ENCODE peak calls at places on chromosome 5, in four cellular contexts. One of them, this sample, is unnamed.

GRCh38 chr5:54534306-54534705 is 16.7 kb downstream of the SNX18 start:
- DNase-seq in epithelial cell of esophagus: no peak
- DNase-seq in OCI-LY7: no peak
- DNase-seq in upper lobe of right lung: no peak
- DNase-seq in this sample: no peak

GRCh38 chr5:57304931-57305330 is 131.1 kb downstream of the GPBP1 start:
- DNase-seq in epithelial cell of esophagus: no peak
- DNase-seq in OCI-LY7: no peak
- DNase-seq in upper lobe of right lung: no peak
- DNase-seq in this sample: no peak

GRCh38 chr5:55030676-55031445 is 6.8 kb downstream of the GZMK start:
- DNase-seq in epithelial cell of esophagus: no peak
- DNase-seq in OCI-LY7: no peak
- DNase-seq in upper lobe of right lung: no peak
- DNase-seq in this sample: no peak

GRCh38 chr5:163838738-163839137 is 333.3 kb downstream of the MAT2B start:
- DNase-seq in epithelial cell of esophagus: no peak
- DNase-seq in OCI-LY7: no peak
- DNase-seq in upper lobe of right lung: no peak
- DNase-seq in this sample: no peak

GRCh38 chr5:112614285-112614684 is 123.4 kb upstream of the APC start:
- DNase-seq in epithelial cell of esophagus: peak
- DNase-seq in OCI-LY7: no peak
- DNase-seq in upper lobe of right lung: no peak
- DNase-seq in this sample: no peak

GRCh38 chr5:124402144-124402581 is 344.3 kb downstream of the ZNF608 start:
- DNase-seq in epithelial cell of esophagus: peak
- DNase-seq in OCI-LY7: no peak
- DNase-seq in upper lobe of right lung: peak
- DNase-seq in this sample: peak

GRCh38 chr5:64635056-64635686 is 55.1 kb upstream of the SHISAL2B start:
- DNase-seq in epithelial cell of esophagus: peak
- DNase-seq in OCI-LY7: peak
- DNase-seq in upper lobe of right lung: no peak
- DNase-seq in this sample: no peak

GRCh38 chr5:151174612-151175101 is 17.1 kb upstream of the ANXA6 start:
- DNase-seq in epithelial cell of esophagus: no peak
- DNase-seq in OCI-LY7: no peak
- DNase-seq in upper lobe of right lung: no peak
- DNase-seq in this sample: no peak

GRCh38 chr5:90590-91547 is 1.1 kb upstream of the PLEKHG4B start:
- DNase-seq in epithelial cell of esophagus: no peak
- DNase-seq in OCI-LY7: no peak
- DNase-seq in upper lobe of right lung: no peak
- DNase-seq in this sample: no peak

GRCh38 chr5:74408150-74409043 is 232.1 kb downstream of the ENC1 start:
- DNase-seq in epithelial cell of esophagus: peak
- DNase-seq in OCI-LY7: no peak
- DNase-seq in upper lobe of right lung: no peak
- DNase-seq in this sample: no peak

GRCh38 chr5:180352116-180352975 is 790 bp downstream of the GFPT2 start:
- DNase-seq in epithelial cell of esophagus: no peak
- DNase-seq in OCI-LY7: no peak
- DNase-seq in upper lobe of right lung: no peak
- DNase-seq in this sample: no peak

GRCh38 chr5:54234304-54234938 is 76.0 kb downstream of the ARL15 start:
- DNase-seq in epithelial cell of esophagus: peak
- DNase-seq in OCI-LY7: peak
- DNase-seq in upper lobe of right lung: no peak
- DNase-seq in this sample: no peak

GRCh38 chr5:140966293-140967225 is at the start of gene PCDHAC2:
- DNase-seq in epithelial cell of esophagus: peak
- DNase-seq in OCI-LY7: no peak
- DNase-seq in upper lobe of right lung: peak
- DNase-seq in this sample: no peak

GRCh38 chr5:119049824-119050449 is 20.9 kb upstream of the DMXL1 start:
- DNase-seq in epithelial cell of esophagus: peak
- DNase-seq in OCI-LY7: no peak
- DNase-seq in upper lobe of right lung: no peak
- DNase-seq in this sample: no peak

GRCh38 chr5:7848296-7848695 is 2.6 kb downstream of the CFAP90 start:
- DNase-seq in epithelial cell of esophagus: no peak
- DNase-seq in OCI-LY7: no peak
- DNase-seq in upper lobe of right lung: no peak
- DNase-seq in this sample: no peak

GRCh38 chr5:98518754-98519153 is 254.7 kb upstream of the RGMB start:
- DNase-seq in epithelial cell of esophagus: no peak
- DNase-seq in OCI-LY7: no peak
- DNase-seq in upper lobe of right lung: no peak
- DNase-seq in this sample: no peak

GRCh38 chr5:146816775-146817387 is 61.7 kb downstream of the PPP2R2B start:
- DNase-seq in epithelial cell of esophagus: no peak
- DNase-seq in OCI-LY7: no peak
- DNase-seq in upper lobe of right lung: no peak
- DNase-seq in this sample: no peak

GRCh38 chr5:171813270-171813669 is 27.7 kb downstream of the SMIM23 start:
- DNase-seq in epithelial cell of esophagus: no peak
- DNase-seq in OCI-LY7: no peak
- DNase-seq in upper lobe of right lung: no peak
- DNase-seq in this sample: no peak

GRCh38 chr5:143952809-143953208 is 140.8 kb downstream of the HMHB1 start:
- DNase-seq in epithelial cell of esophagus: no peak
- DNase-seq in OCI-LY7: no peak
- DNase-seq in upper lobe of right lung: no peak
- DNase-seq in this sample: no peak

GRCh38 chr5:150605546-150605945 is 34.9 kb upstream of the SYNPO start:
- DNase-seq in epithelial cell of esophagus: no peak
- DNase-seq in OCI-LY7: no peak
- DNase-seq in upper lobe of right lung: no peak
- DNase-seq in this sample: no peak

GRCh38 chr5:37715957-37716356 is 123.9 kb downstream of the GDNF start:
- DNase-seq in epithelial cell of esophagus: no peak
- DNase-seq in OCI-LY7: no peak
- DNase-seq in upper lobe of right lung: no peak
- DNase-seq in this sample: no peak

GRCh38 chr5:180739271-180739670 is 587 bp downstream of the OR2Y1 start:
- DNase-seq in epithelial cell of esophagus: peak
- DNase-seq in OCI-LY7: no peak
- DNase-seq in upper lobe of right lung: no peak
- DNase-seq in this sample: no peak

GRCh38 chr5:178356459-178356872 is 123.9 kb upstream of the PHYKPL start:
- DNase-seq in epithelial cell of esophagus: no peak
- DNase-seq in OCI-LY7: no peak
- DNase-seq in upper lobe of right lung: no peak
- DNase-seq in this sample: no peak

GRCh38 chr5:17224858-17225436 is 7.5 kb downstream of the BASP1 start:
- DNase-seq in epithelial cell of esophagus: peak
- DNase-seq in OCI-LY7: peak
- DNase-seq in upper lobe of right lung: no peak
- DNase-seq in this sample: no peak

GRCh38 chr5:72812483-72812882 is 4.0 kb upstream of the TNPO1 start:
- DNase-seq in epithelial cell of esophagus: no peak
- DNase-seq in OCI-LY7: peak
- DNase-seq in upper lobe of right lung: no peak
- DNase-seq in this sample: no peak

GRCh38 chr5:65108786-65109743 is 340.3 kb downstream of the CWC27 start:
- DNase-seq in epithelial cell of esophagus: peak
- DNase-seq in OCI-LY7: no peak
- DNase-seq in upper lobe of right lung: no peak
- DNase-seq in this sample: no peak

GRCh38 chr5:43232943-43233833 is 41.2 kb downstream of the NIM1K start:
- DNase-seq in epithelial cell of esophagus: no peak
- DNase-seq in OCI-LY7: no peak
- DNase-seq in upper lobe of right lung: peak
- DNase-seq in this sample: no peak

GRCh38 chr5:38640012-38640395 is 83.6 kb upstream of the LIFR start:
- DNase-seq in epithelial cell of esophagus: peak
- DNase-seq in OCI-LY7: no peak
- DNase-seq in upper lobe of right lung: no peak
- DNase-seq in this sample: no peak

GRCh38 chr5:43037929-43038510 is 2.1 kb downstream of the ANXA2R start:
- DNase-seq in epithelial cell of esophagus: peak
- DNase-seq in OCI-LY7: peak
- DNase-seq in upper lobe of right lung: no peak
- DNase-seq in this sample: peak

GRCh38 chr5:115556276-115556675 is 11.7 kb upstream of the FEM1C start:
- DNase-seq in epithelial cell of esophagus: no peak
- DNase-seq in OCI-LY7: no peak
- DNase-seq in upper lobe of right lung: no peak
- DNase-seq in this sample: no peak

GRCh38 chr5:168960492-168960891 is 340.4 kb downstream of the SLIT3 start:
- DNase-seq in epithelial cell of esophagus: no peak
- DNase-seq in OCI-LY7: no peak
- DNase-seq in upper lobe of right lung: no peak
- DNase-seq in this sample: no peak

GRCh38 chr5:72369301-72370079 is 49.3 kb downstream of the PTCD2 start:
- DNase-seq in epithelial cell of esophagus: no peak
- DNase-seq in OCI-LY7: no peak
- DNase-seq in upper lobe of right lung: no peak
- DNase-seq in this sample: no peak

GRCh38 chr5:82277987-82278710 is at the start of gene RPS23:
- DNase-seq in epithelial cell of esophagus: peak
- DNase-seq in OCI-LY7: peak
- DNase-seq in upper lobe of right lung: peak
- DNase-seq in this sample: peak

GRCh38 chr5:123512631-123513461 is 869 bp downstream of the CSNK1G3 start:
- DNase-seq in epithelial cell of esophagus: peak
- DNase-seq in OCI-LY7: peak
- DNase-seq in upper lobe of right lung: peak
- DNase-seq in this sample: peak

GRCh38 chr5:90395005-90395404 is 14.6 kb downstream of the CETN3 start:
- DNase-seq in epithelial cell of esophagus: no peak
- DNase-seq in OCI-LY7: no peak
- DNase-seq in upper lobe of right lung: no peak
- DNase-seq in this sample: no peak

GRCh38 chr5:90402521-90403255 is 6.9 kb downstream of the CETN3 start:
- DNase-seq in epithelial cell of esophagus: peak
- DNase-seq in OCI-LY7: no peak
- DNase-seq in upper lobe of right lung: no peak
- DNase-seq in this sample: no peak

GRCh38 chr5:90398726-90399125 is 10.8 kb downstream of the CETN3 start:
- DNase-seq in epithelial cell of esophagus: no peak
- DNase-seq in OCI-LY7: no peak
- DNase-seq in upper lobe of right lung: no peak
- DNase-seq in this sample: no peak

GRCh38 chr5:90399251-90399650 is 10.3 kb downstream of the CETN3 start:
- DNase-seq in epithelial cell of esophagus: no peak
- DNase-seq in OCI-LY7: no peak
- DNase-seq in upper lobe of right lung: no peak
- DNase-seq in this sample: no peak
- H3K4me3 ChIP-seq in epithelial cell of esophagus: no peak
- H3K4me3 ChIP-seq in OCI-LY7: no peak
- H3K4me3 ChIP-seq in upper lobe of right lung: no peak
- H3K4me3 ChIP-seq in this sample: no peak

GRCh38 chr5:177353093-177353492 is 1.6 kb upstream of the LMAN2 start:
- DNase-seq in epithelial cell of esophagus: no peak
- DNase-seq in OCI-LY7: no peak
- DNase-seq in upper lobe of right lung: no peak
- DNase-seq in this sample: no peak

GRCh38 chr5:177354716-177355115 is 3.0 kb upstream of the RGS14 start:
- DNase-seq in epithelial cell of esophagus: no peak
- DNase-seq in OCI-LY7: no peak
- DNase-seq in upper lobe of right lung: no peak
- DNase-seq in this sample: no peak

GRCh38 chr5:177355868-177356168 is 1.9 kb upstream of the RGS14 start:
- DNase-seq in epithelial cell of esophagus: no peak
- DNase-seq in OCI-LY7: no peak
- DNase-seq in upper lobe of right lung: no peak
- DNase-seq in this sample: no peak

GRCh38 chr5:177355162-177355867 is 2.4 kb upstream of the RGS14 start:
- DNase-seq in epithelial cell of esophagus: no peak
- DNase-seq in OCI-LY7: no peak
- DNase-seq in upper lobe of right lung: no peak
- DNase-seq in this sample: peak

GRCh38 chr5:177354256-177354655 is 2.8 kb upstream of the LMAN2 start:
- DNase-seq in epithelial cell of esophagus: no peak
- DNase-seq in OCI-LY7: no peak
- DNase-seq in upper lobe of right lung: no peak
- DNase-seq in this sample: no peak
- H3K4me3 ChIP-seq in epithelial cell of esophagus: no peak
- H3K4me3 ChIP-seq in OCI-LY7: no peak
- H3K4me3 ChIP-seq in upper lobe of right lung: no peak
- H3K4me3 ChIP-seq in this sample: no peak

GRCh38 chr5:176549871-176550270 is 729 bp downstream of the CDHR2 start:
- DNase-seq in epithelial cell of esophagus: no peak
- DNase-seq in OCI-LY7: no peak
- DNase-seq in upper lobe of right lung: no peak
- DNase-seq in this sample: no peak
- H3K4me3 ChIP-seq in epithelial cell of esophagus: no peak
- H3K4me3 ChIP-seq in OCI-LY7: no peak
- H3K4me3 ChIP-seq in upper lobe of right lung: no peak
- H3K4me3 ChIP-seq in this sample: no peak

GRCh38 chr5:59789197-59789596 is 104.3 kb downstream of the PDE4D start:
- DNase-seq in epithelial cell of esophagus: peak
- DNase-seq in OCI-LY7: no peak
- DNase-seq in upper lobe of right lung: no peak
- DNase-seq in this sample: no peak
- H3K4me3 ChIP-seq in epithelial cell of esophagus: no peak
- H3K4me3 ChIP-seq in OCI-LY7: no peak
- H3K4me3 ChIP-seq in upper lobe of right lung: no peak
- H3K4me3 ChIP-seq in this sample: no peak